ENCODE peak calls at places on chromosomes 6 and 20, in seven cellular contexts. R is right lobe of liver, K is tibial artery, Y is ovary, V is BJ, L is H1, G is body of pancreas. N is an unnamed sample.
A peak's percentile ranks its signal among the peaks of the same experiment; 100 is the strongest.

GRCh38 chr6:109237082-109237985 is 142.0 kb downstream of the CEP57L1 start:
- DNase-seq in G (no peak), V (no peak), R (no peak), K (no peak), Y (no peak), L (no peak), N (no peak)

GRCh38 chr6:17842014-17842776 is 135.5 kb upstream of the NUP153 start:
- DNase-seq in K (no peak), V (no peak), R (no peak), G (no peak), L (no peak), Y (no peak), N (no peak)

GRCh38 chr20:44637042-44637441 is 14.5 kb downstream of the ADA start:
- DNase-seq in K (no peak), R (no peak), G (no peak), Y (no peak), L (no peak), V (no peak), N (no peak)

GRCh38 chr6:40960784-40961430 is 78.1 kb downstream of the UNC5CL start:
- DNase-seq in V (no peak), L (no peak), R (no peak), K (no peak), G (no peak), Y (no peak), N (no peak)

GRCh38 chr6:14804444-14805210 is 441.2 kb upstream of the JARID2 start:
- DNase-seq in L (no peak), G (peak; percentile 72), R (peak; percentile 85), Y (peak; percentile 94), V (peak; percentile 51), K (peak; percentile 42), N (no peak)

GRCh38 chr6:123640567-123641187 is 3.9 kb upstream of the TRDN start:
- DNase-seq in K (no peak), G (no peak), L (no peak), R (no peak), V (no peak), Y (no peak), N (peak; percentile 45)

GRCh38 chr6:117818449-117818848 is 88.6 kb upstream of the SLC35F1 start:
- DNase-seq in G (no peak), R (no peak), V (no peak), L (no peak), Y (no peak), K (no peak), N (no peak)

GRCh38 chr20:37570419-37570818 is 42.7 kb upstream of the BLCAP start:
- DNase-seq in R (no peak), L (no peak), K (no peak), Y (no peak), V (no peak), G (no peak), N (no peak)

GRCh38 chr20:24755411-24755922 is 193.6 kb upstream of the CST7 start:
- DNase-seq in G (peak; percentile 40), L (no peak), V (no peak), R (peak; percentile 72), K (no peak), Y (no peak), N (peak; percentile 53)

GRCh38 chr20:10376271-10377075 is 57.5 kb downstream of the MKKS start:
- DNase-seq in R (no peak), K (no peak), Y (no peak), G (no peak), L (no peak), V (peak; percentile 17), N (peak; percentile 55)

GRCh38 chr20:3672864-3673550 is 8.8 kb downstream of the ADAM33 start:
- DNase-seq in R (no peak), G (no peak), Y (peak; percentile 37), L (no peak), V (no peak), K (no peak), N (no peak)

GRCh38 chr6:146544783-146545182 is 1.1 kb downstream of the RAB32 start:
- DNase-seq in V (no peak), K (no peak), R (no peak), G (no peak), Y (no peak), L (no peak), N (no peak)

GRCh38 chr6:146543211-146543939 is at the start of gene RAB32:
- DNase-seq in Y (peak; percentile 94), G (peak; percentile 92), V (peak; percentile 80), L (peak; percentile 73), R (peak; percentile 97), K (peak; percentile 94), N (peak; percentile 40)

GRCh38 chr6:146543940-146544661 is 468 bp downstream of the RAB32 start:
- DNase-seq in L (no peak), R (peak; percentile 86), V (no peak), K (peak; percentile 52), Y (no peak), G (peak; percentile 62), N (no peak)

GRCh38 chr6:146546440-146546839 is 2.8 kb downstream of the RAB32 start:
- DNase-seq in G (peak; percentile 34), R (no peak), K (peak; percentile 22), Y (no peak), L (no peak), V (peak; percentile 91), N (no peak)

GRCh38 chr6:146545608-146546007 is 2.0 kb downstream of the RAB32 start:
- DNase-seq in L (no peak), K (no peak), V (peak; percentile 36), R (no peak), G (no peak), Y (no peak), N (no peak)
- H3K4me3 ChIP-seq in L (no peak overlapping the region), K (peak overlapping the region; percentile 83), V (peak overlapping the region; percentile 94), R (no peak overlapping the region), G (no peak overlapping the region), Y (peak overlapping the region; percentile 10), N (no peak overlapping the region)

GRCh38 chr20:21705466-21706344 is at the start of gene PAX1:
- DNase-seq in Y (no peak), K (no peak), G (no peak), R (no peak), L (no peak), V (no peak), N (peak; percentile 38)
- TF ChIP-seq CTCF in Y (no peak), K (no peak), G (no peak), R (peak; percentile 22), L (no peak), V (no peak), N (no peak)

GRCh38 chr6:150146436-150146835 is 3.6 kb downstream of the PPP1R14C start:
- DNase-seq in G (no peak), R (no peak), K (no peak), V (no peak), Y (no peak), L (no peak), N (no peak)
- H3K27me3 ChIP-seq in G (no peaks in the 10 kb centered on the region), R (no peaks in the 10 kb centered on the region), K (peaks cover 55% of the 10 kb centered on the region), V (peaks cover 27% of the 10 kb centered on the region), Y (no peaks in the 10 kb centered on the region), L (peaks cover 26% of the 10 kb centered on the region), N (peaks cover 30% of the 10 kb centered on the region)

GRCh38 chr6:32244270-32244669 is 20.4 kb upstream of the NOTCH4 start:
- DNase-seq in R (no peak), V (no peak), K (peak; percentile 77), Y (no peak), L (no peak), G (no peak), N (no peak)

GRCh38 chr6:32239462-32239861 is 15.6 kb upstream of the NOTCH4 start:
- DNase-seq in G (no peak), L (no peak), R (no peak), V (no peak), K (no peak), Y (no peak), N (no peak)

GRCh38 chr6:32249262-32249661 is 25.4 kb upstream of the NOTCH4 start:
- DNase-seq in L (no peak), K (no peak), Y (no peak), G (no peak), V (no peak), R (no peak), N (no peak)

GRCh38 chr6:32240686-32241085 is 16.8 kb upstream of the NOTCH4 start:
- DNase-seq in R (no peak), Y (no peak), G (no peak), K (no peak), V (no peak), L (no peak), N (no peak)

GRCh38 chr6:32244946-32245398 is 21.1 kb upstream of the NOTCH4 start:
- DNase-seq in Y (peak; percentile 94), L (peak; percentile 17), R (peak; percentile 75), K (peak; percentile 78), V (peak; percentile 37), G (peak; percentile 72), N (peak; percentile 87)
- H3K4me3 ChIP-seq in Y (no peak overlapping the region), L (no peak overlapping the region), R (no peak overlapping the region), K (peak overlapping the region; percentile 37), V (no peak overlapping the region), G (no peak overlapping the region), N (no peak overlapping the region)

GRCh38 chr20:51347871-51348270 is 194.6 kb downstream of the NFATC2 start:
- DNase-seq in Y (no peak), G (no peak), R (no peak), L (no peak), K (no peak), V (no peak), N (no peak)
- TF ChIP-seq CTCF in Y (no peak), G (no peak), R (no peak), L (no peak), K (no peak), V (no peak), N (no peak)

GRCh38 chr6:136725124-136725523 is 67.2 kb downstream of the MAP3K5 start:
- DNase-seq in V (no peak), G (no peak), L (no peak), Y (no peak), K (no peak), R (no peak), N (no peak)
- H3K27me3 ChIP-seq in V (no peaks in the 10 kb centered on the region), G (no peaks in the 10 kb centered on the region), L (peaks cover 1% of the 10 kb centered on the region), Y (no peaks in the 10 kb centered on the region), K (no peaks in the 10 kb centered on the region), R (no peaks in the 10 kb centered on the region), N (no peaks in the 10 kb centered on the region)

DNA sequence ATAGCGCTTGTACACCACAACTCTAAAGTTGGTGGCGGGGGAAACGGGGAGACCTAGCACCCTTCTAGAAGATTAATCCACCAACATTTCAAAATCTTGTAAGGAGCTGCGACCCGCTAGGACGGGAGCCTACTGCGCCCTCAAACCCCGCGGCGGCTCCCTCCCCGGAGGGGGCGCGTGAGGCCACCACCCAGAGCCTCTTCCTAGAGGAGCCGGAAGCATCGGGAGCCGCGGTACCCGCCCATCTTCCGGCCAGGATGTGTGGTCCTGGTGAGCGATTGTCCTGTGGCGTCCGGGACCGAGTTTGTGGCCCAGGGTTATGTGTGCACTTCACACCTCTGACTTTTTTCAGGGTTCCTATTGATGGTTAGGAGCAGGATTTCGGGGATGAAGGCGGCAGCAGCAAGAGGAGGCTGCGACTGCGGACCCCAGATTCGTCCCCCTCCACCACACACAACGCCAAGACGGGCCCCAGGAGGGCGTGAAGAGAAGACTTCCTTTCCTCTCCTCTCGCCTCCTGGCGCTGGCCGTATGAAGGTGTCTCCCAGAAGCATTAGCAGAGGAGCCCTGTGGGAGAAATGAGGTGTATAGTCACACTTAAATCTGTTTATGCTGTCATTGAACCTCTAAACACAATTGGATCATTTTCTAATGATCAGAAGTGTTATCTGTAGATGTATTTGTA is 10.7 kb downstream of the ZNF165 start:
- DNase-seq in G (no peak), R (no peak), Y (peak; percentile 43), V (no peak), L (no peak), K (no peak), N (peak; percentile 5)
- H3K4me3 ChIP-seq in G (no peak overlapping the region), R (no peak overlapping the region), Y (no peak overlapping the region), V (peak overlapping the region; percentile 36), L (no peak overlapping the region), K (peak overlapping the region; percentile 31), N (peak overlapping the region; percentile 25)

GRCh38 chr6:125858427-125859320 is 67.9 kb downstream of the NCOA7 start:
- DNase-seq in L (peak; percentile 69), V (no peak), K (peak; percentile 36), G (peak; percentile 65), Y (no peak), R (peak; percentile 70), N (peak; percentile 74)
- TF ChIP-seq CTCF in L (peak; percentile 90), V (peak; percentile 90), K (peak; percentile 51), G (peak; percentile 69), Y (no peak), R (peak; percentile 77), N (peak; percentile 77)